ENCODE peak calls at places on chromosome 12, in five cellular contexts. W, M, N, P and J are unnamed samples.

GRCh38 chr12:9344540-9344939 is 136.3 kb upstream of the PZP start:
- DNase-seq in W (no peak), M (no peak), N (no peak), P (peak), J (no peak)

GRCh38 chr12:120856980-120857379 is 47.2 kb downstream of the SPPL3 start:
- DNase-seq in W (no peak), M (no peak), N (no peak), P (no peak), J (no peak)

GRCh38 chr12:102436867-102437266 is 43.5 kb downstream of the IGF1 start:
- DNase-seq in W (no peak), M (no peak), N (no peak), P (no peak), J (no peak)

GRCh38 chr12:120051535-120051934 is 62.5 kb downstream of the BICDL1 start:
- DNase-seq in W (no peak), M (no peak), N (no peak), P (no peak), J (no peak)

GRCh38 chr12:96078281-96078761 is 42.9 kb upstream of the LTA4H start:
- DNase-seq in W (no peak), M (no peak), N (no peak), P (peak), J (no peak)

GRCh38 chr12:68673788-68674187 is 13.0 kb upstream of the NUP107 start:
- DNase-seq in W (no peak), M (no peak), N (no peak), P (no peak), J (no peak)

GRCh38 chr12:110670161-110670701 is 18.7 kb downstream of the HVCN1 start:
- DNase-seq in W (peak), M (no peak), N (no peak), P (no peak), J (no peak)

GRCh38 chr12:71397433-71397954 is 42.1 kb upstream of the LGR5 start:
- DNase-seq in W (no peak), M (no peak), N (no peak), P (peak), J (peak)

GRCh38 chr12:132747896-132748295 is 13.7 kb downstream of the ANKLE2 start:
- DNase-seq in W (no peak), M (no peak), N (no peak), P (no peak), J (no peak)

GRCh38 chr12:122079532-122080081 is 1.1 kb downstream of the MLXIP start:
- DNase-seq in W (no peak), M (no peak), N (no peak), P (peak), J (no peak)

GRCh38 chr12:18658179-18658578 is 79.6 kb downstream of the PLCZ1 start:
- DNase-seq in W (no peak), M (no peak), N (peak), P (no peak), J (no peak)

GRCh38 chr12:8913702-8914032 is 642 bp upstream of the PHC1 start:
- DNase-seq in W (no peak), M (no peak), N (no peak), P (no peak), J (no peak)

GRCh38 chr12:50100561-50100960 is 3.2 kb upstream of the GPD1 start:
- DNase-seq in W (no peak), M (no peak), N (no peak), P (no peak), J (no peak)

GRCh38 chr12:115354007-115354452 is 670.1 kb upstream of the TBX3 start:
- DNase-seq in W (no peak), M (peak), N (no peak), P (peak), J (peak)

GRCh38 chr12:121776190-121777098 is 17.0 kb downstream of the RHOF start:
- DNase-seq in W (peak), M (no peak), N (peak), P (peak), J (no peak)

GRCh38 chr12:26121841-26122680 is 2.8 kb downstream of the BHLHE41 start:
- DNase-seq in W (no peak), M (no peak), N (peak), P (peak), J (no peak)

GRCh38 chr12:121366063-121366459 is 13.8 kb upstream of the ANAPC5 start:
- DNase-seq in W (no peak), M (no peak), N (peak), P (peak), J (no peak)

GRCh38 chr12:119036878-119037493 is 55.6 kb downstream of the SRRM4 start:
- DNase-seq in W (no peak), M (peak), N (peak), P (no peak), J (peak)

GRCh38 chr12:124914392-124915248 is at the start of gene UBC:
- DNase-seq in W (peak), M (no peak), N (peak), P (peak), J (peak)

GRCh38 chr12:53659011-53659551 is 16.8 kb downstream of the ATP5MC2 start:
- DNase-seq in W (no peak), M (peak), N (no peak), P (peak), J (no peak)

GRCh38 chr12:52400906-52401305 is 5.2 kb downstream of the KRT82 start:
- DNase-seq in W (no peak), M (no peak), N (no peak), P (no peak), J (no peak)

GRCh38 chr12:96015672-96016071 is 19.5 kb upstream of the HAL start:
- DNase-seq in W (no peak), M (no peak), N (peak), P (peak), J (no peak)

GRCh38 chr12:25970916-25971674 is 12.6 kb downstream of the RASSF8 start:
- DNase-seq in W (no peak), M (no peak), N (no peak), P (peak), J (no peak)

GRCh38 chr12:95413576-95413975 is 60.4 kb upstream of the METAP2 start:
- DNase-seq in W (no peak), M (no peak), N (no peak), P (peak), J (no peak)

GRCh38 chr12:4440187-4440941 is 5.3 kb downstream of the FGF6 start:
- DNase-seq in W (no peak), M (no peak), N (no peak), P (no peak), J (no peak)

GRCh38 chr12:2959194-2959507 is at the start of gene TEAD4:
- DNase-seq in W (no peak), M (peak), N (peak), P (peak), J (peak)

GRCh38 chr12:11347810-11348209 is 37.6 kb upstream of the PRB4 start:
- DNase-seq in W (no peak), M (no peak), N (peak), P (no peak), J (no peak)